ENCODE peak calls at places on chromosomes 12 and 14, in nine cellular contexts. S is lower lobe of right lung; F is epithelial cell of proximal tubule; T is A549; C is sigmoid colon; U is bronchial epithelial cell; X is naive thymus-derived CD4-positive, alpha-beta T cell; R is lower leg skin; E is heart right ventricle. J is an unnamed sample.
A peak's percentile ranks its signal among the peaks of the same experiment; 100 is the strongest.

GRCh38 chr12:123471374-123472068 is 13.6 kb downstream of the SNRNP35 start:
- DNase-seq in S (no peak), F (no peak), T (peak; percentile 28), C (no peak), U (peak; percentile 38), X (no peak), R (no peak), E (peak; percentile 45), J (no peak)

GRCh38 chr12:113749433-113749815 is 216.7 kb downstream of the RBM19 start:
- DNase-seq in S (no peak), F (no peak), T (no peak), C (no peak), U (no peak), X (no peak), R (no peak), E (no peak), J (no peak)

GRCh38 chr14:74502236-74503019 is 8.9 kb downstream of the ISCA2 start:
- DNase-seq in S (no peak), F (no peak), T (peak; percentile 44), C (no peak), U (peak; percentile 44), X (no peak), R (no peak), E (no peak), J (no peak)

GRCh38 chr12:63889236-63889635 is 44.7 kb downstream of the SRGAP1 start:
- DNase-seq in S (no peak), F (no peak), T (peak; percentile 39), C (no peak), U (peak; percentile 21), X (no peak), R (no peak), E (no peak), J (no peak)

GRCh38 chr12:77325505-77325904 is 260.1 kb upstream of the E2F7 start:
- DNase-seq in S (no peak), F (no peak), T (no peak), C (no peak), U (no peak), X (no peak), R (peak; percentile 87), E (peak; percentile 23), J (no peak)

GRCh38 chr14:104820669-104821228 is 19.8 kb downstream of the ZBTB42 start:
- DNase-seq in S (peak; percentile 81), F (no peak), T (peak; percentile 75), C (peak; percentile 79), U (peak; percentile 50), X (no peak), R (no peak), E (no peak), J (no peak)

GRCh38 chr12:2640281-2640680 is 154.5 kb upstream of the FKBP4 start:
- DNase-seq in S (no peak), F (no peak), T (peak; percentile 20), C (peak; percentile 65), U (no peak), X (no peak), R (no peak), E (no peak), J (no peak)

GRCh38 chr14:91415794-91416743 is 1.6 kb downstream of the CCDC88C start:
- DNase-seq in S (no peak), F (no peak), T (no peak), C (no peak), U (peak; percentile 88), X (peak; percentile 87), R (no peak), E (no peak), J (no peak)

GRCh38 chr14:75879031-75879430 is 102.8 kb downstream of the TGFB3 start:
- DNase-seq in S (no peak), F (no peak), T (no peak), C (no peak), U (peak; percentile 96), X (no peak), R (no peak), E (no peak), J (no peak)

GRCh38 chr12:29614926-29615325 is 117.4 kb upstream of the OVCH1 start:
- DNase-seq in S (no peak), F (no peak), T (no peak), C (no peak), U (no peak), X (no peak), R (no peak), E (no peak), J (no peak)

GRCh38 chr12:122460061-122460460 is 37.6 kb upstream of the CLIP1 start:
- DNase-seq in S (no peak), F (no peak), T (no peak), C (no peak), U (no peak), X (no peak), R (peak; percentile 42), E (no peak), J (no peak)

GRCh38 chr12:65881348-65881961 is 57.2 kb downstream of the HMGA2 start:
- DNase-seq in S (no peak), F (no peak), T (no peak), C (peak; percentile 81), U (peak; percentile 44), X (no peak), R (no peak), E (peak; percentile 14), J (no peak)

GRCh38 chr12:65885312-65885711 is 61.0 kb downstream of the HMGA2 start:
- DNase-seq in S (no peak), F (no peak), T (no peak), C (no peak), U (no peak), X (no peak), R (no peak), E (no peak), J (no peak)

GRCh38 chr12:65882504-65882903 is 58.2 kb downstream of the HMGA2 start:
- DNase-seq in S (no peak), F (no peak), T (no peak), C (no peak), U (no peak), X (no peak), R (no peak), E (no peak), J (no peak)

GRCh38 chr12:65879878-65880277 is 55.6 kb downstream of the HMGA2 start:
- DNase-seq in S (no peak), F (no peak), T (no peak), C (no peak), U (peak; percentile 64), X (no peak), R (no peak), E (no peak), J (no peak)

GRCh38 chr12:65881965-65882413 is 57.7 kb downstream of the HMGA2 start:
- DNase-seq in S (peak; percentile 79), F (no peak), T (no peak), C (peak; percentile 95), U (no peak), X (no peak), R (peak; percentile 97), E (peak; percentile 77), J (peak; percentile 21)
- H3K4me3 ChIP-seq in S (peak overlapping the region; percentile 44), F (peak overlapping the region; percentile 9), T (no peak overlapping the region), C (peak overlapping the region; percentile 32), U (no peak overlapping the region), X (no peak overlapping the region), R (peak overlapping the region; percentile 5), E (peak overlapping the region; percentile 53), J (peak overlapping the region; percentile 62)

GRCh38 chr12:57764662-57765002 is 2.2 kb downstream of the CYP27B1 start:
- DNase-seq in S (no peak), F (no peak), T (no peak), C (no peak), U (no peak), X (no peak), R (no peak), E (no peak), J (no peak)
- H3K4me3 ChIP-seq in S (peak overlapping the region; percentile 55), F (peak overlapping the region; percentile 47), T (peak overlapping the region; percentile 52), C (peak overlapping the region; percentile 20), U (peak overlapping the region; percentile 52), X (peak overlapping the region; percentile 70), R (peak overlapping the region; percentile 11), E (peak overlapping the region; percentile 57), J (peak overlapping the region; percentile 68)

GRCh38 chr12:32893458-32893857 is 3.1 kb downstream of the PKP2 start:
- DNase-seq in S (no peak), F (no peak), T (no peak), C (no peak), U (peak; percentile 28), X (no peak), R (no peak), E (no peak), J (no peak)

GRCh38 chr12:32894566-32894965 is 2.0 kb downstream of the PKP2 start:
- DNase-seq in S (no peak), F (no peak), T (no peak), C (no peak), U (no peak), X (no peak), R (no peak), E (no peak), J (no peak)

GRCh38 chr12:32891956-32892355 is 4.6 kb downstream of the PKP2 start:
- DNase-seq in S (no peak), F (peak; percentile 61), T (peak; percentile 43), C (no peak), U (peak; percentile 72), X (no peak), R (no peak), E (no peak), J (no peak)

GRCh38 chr12:32891526-32891925 is 5.1 kb downstream of the PKP2 start:
- DNase-seq in S (no peak), F (no peak), T (no peak), C (no peak), U (no peak), X (no peak), R (no peak), E (no peak), J (no peak)

DNA sequence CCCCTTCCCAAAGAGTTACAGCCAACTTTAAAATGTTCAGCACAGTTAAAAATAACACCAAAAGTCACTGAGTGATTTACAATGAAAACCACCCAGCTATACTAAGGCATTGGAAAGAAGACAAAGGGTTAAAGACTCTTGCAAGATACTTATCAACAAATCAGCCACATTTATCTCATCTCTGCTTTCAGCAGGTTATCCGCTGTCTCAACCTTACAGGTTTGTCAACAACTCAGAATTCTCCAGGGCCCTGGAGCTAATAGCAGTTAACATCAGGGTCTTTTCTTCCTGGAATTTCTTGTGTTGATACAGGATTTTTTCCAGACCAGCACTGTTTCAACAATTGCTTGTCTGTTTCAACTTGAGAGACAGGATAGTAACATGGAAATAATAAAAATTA is 3.6 kb downstream of the PKP2 start:
- DNase-seq in S (no peak), F (no peak), T (no peak), C (no peak), U (no peak), X (no peak), R (no peak), E (no peak), J (no peak)
- H3K4me3 ChIP-seq in S (no peak overlapping the region), F (no peak overlapping the region), T (no peak overlapping the region), C (no peak overlapping the region), U (no peak overlapping the region), X (no peak overlapping the region), R (no peak overlapping the region), E (peak overlapping the region; percentile 23), J (no peak overlapping the region)

DNA sequence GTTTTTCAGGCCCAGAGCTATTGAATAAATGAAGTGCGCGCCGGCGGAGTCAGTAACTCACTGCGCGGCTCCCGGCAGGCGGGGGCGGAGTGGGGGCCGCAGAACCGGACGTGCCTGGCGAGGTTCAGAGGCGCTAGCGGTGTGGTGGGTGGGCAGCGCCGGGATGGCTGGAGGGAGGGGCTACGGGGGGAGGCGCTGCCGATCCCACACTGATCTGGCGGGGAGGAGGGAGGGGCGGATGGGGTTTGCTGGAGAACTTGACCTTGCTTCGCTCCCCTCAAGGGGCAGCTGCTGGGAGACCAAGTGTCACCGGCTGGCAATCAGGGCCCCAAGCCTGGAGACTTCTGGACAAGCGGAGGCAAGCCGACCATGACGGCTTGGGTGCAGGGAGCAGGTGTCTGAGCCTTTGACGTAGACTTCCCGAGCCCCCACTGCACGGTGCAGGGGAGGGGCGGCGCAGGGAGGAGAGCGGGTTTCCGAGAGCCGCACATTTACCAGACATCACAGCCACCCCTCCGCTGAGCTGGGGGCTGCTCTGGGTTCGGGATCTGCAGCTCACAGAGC is 174.1 kb upstream of the RTL1 start:
- DNase-seq in S (no peak), F (no peak), T (no peak), C (peak; percentile 57), U (no peak), X (no peak), R (peak; percentile 75), E (no peak), J (no peak)
- H3K4me3 ChIP-seq in S (no peak overlapping the region), F (peak overlapping the region; percentile 40), T (no peak overlapping the region), C (no peak overlapping the region), U (no peak overlapping the region), X (no peak overlapping the region), R (no peak overlapping the region), E (no peak overlapping the region), J (peak overlapping the region; percentile 27)